ENCODE peak calls at places on chromosome 9, in eight cellular contexts. H is CD4-positive, CD25-positive, alpha-beta regulatory T cell; U is NCI-H2081; N is tibial artery; Q is anterior cingulate cortex; Y is effector memory CD4-positive, alpha-beta T cell; T is HFFc6; J is activated T-helper 1 cell treated with anti-CD3 and anti-CD28 coated beads, Interleukin-2, amount 50 U/mL, for 16 hours. X is an unnamed sample.

GRCh38 chr9:120928720-120929389 is 2.3 kb upstream of the TRAF1 start:
- DNase-seq in N (peak; percentile 89), Y (peak; percentile 64), J (peak; percentile 58), H (peak; percentile 83), Q (peak; percentile 65), T (no peak), U (peak; percentile 65), X (peak; percentile 50)

GRCh38 chr9:137273616-137274320 is 3.8 kb upstream of the TOR4A start:
- DNase-seq in N (peak; percentile 58), H (no peak), T (no peak), J (no peak), Y (no peak), U (peak; percentile 65), Q (no peak), X (no peak)

GRCh38 chr9:4714266-4715016 is 26.6 kb downstream of the AK3 start:
- DNase-seq in U (no peak), N (no peak), Y (no peak), Q (no peak), T (no peak), J (no peak), H (no peak), X (no peak)

GRCh38 chr9:121300283-121301119 is 32.5 kb downstream of the GSN start:
- DNase-seq in Q (no peak), J (no peak), Y (no peak), N (peak; percentile 59), U (no peak), H (no peak), T (no peak), X (no peak)

GRCh38 chr9:128727626-128728248 is 3.8 kb upstream of the ZDHHC12 start:
- DNase-seq in H (no peak), T (no peak), U (no peak), J (no peak), Q (no peak), N (no peak), Y (no peak), X (no peak)

GRCh38 chr9:77440057-77440456 is 208.1 kb downstream of the GNA14 start:
- DNase-seq in H (no peak), Q (no peak), T (no peak), J (no peak), N (no peak), Y (no peak), U (peak; percentile 98), X (peak; percentile 48)

GRCh38 chr9:136201174-136201573 is 3.8 kb downstream of the LHX3 start:
- DNase-seq in Y (no peak), Q (no peak), N (no peak), T (no peak), U (no peak), H (no peak), J (no peak), X (no peak)

GRCh38 chr9:130774183-130774582 is 60.9 kb upstream of the ABL1 start:
- DNase-seq in N (no peak), Y (no peak), U (no peak), Q (no peak), J (no peak), T (no peak), H (no peak), X (no peak)

GRCh38 chr9:36204906-36205547 is 14.3 kb downstream of the CLTA start:
- DNase-seq in Y (no peak), H (no peak), U (no peak), T (no peak), Q (no peak), N (no peak), J (no peak), X (no peak)

GRCh38 chr9:93149361-93149760 is 15.3 kb upstream of the NINJ1 start:
- DNase-seq in N (no peak), T (no peak), J (no peak), H (no peak), Q (no peak), U (no peak), Y (no peak), X (no peak)

GRCh38 chr9:14031015-14031414 is 282.9 kb downstream of the NFIB start:
- DNase-seq in Y (no peak), U (peak; percentile 44), J (no peak), N (peak; percentile 74), Q (no peak), H (no peak), T (no peak), X (no peak)

GRCh38 chr9:123262338-123262737 is 6.0 kb downstream of the STRBP start:
- DNase-seq in N (no peak), J (no peak), T (no peak), Q (no peak), H (no peak), U (no peak), Y (no peak), X (no peak)

GRCh38 chr9:10366171-10366779 is 246.5 kb downstream of the PTPRD start:
- DNase-seq in J (no peak), Q (no peak), T (peak; percentile 1), U (peak; percentile 64), N (no peak), H (no peak), Y (no peak), X (no peak)

GRCh38 chr9:33709241-33709640 is 86.1 kb upstream of the PRSS3 start:
- DNase-seq in N (no peak), H (no peak), Y (no peak), U (no peak), Q (no peak), T (no peak), J (no peak), X (no peak)

GRCh38 chr9:94829380-94830070 is 103.0 kb downstream of the AOPEP start:
- DNase-seq in T (no peak), U (no peak), Q (no peak), H (no peak), Y (no peak), N (no peak), J (no peak), X (no peak)

GRCh38 chr9:137077010-137077747 is at the start of gene UAP1L1:
- DNase-seq in J (no peak), T (peak; percentile 57), Y (peak; percentile 37), H (peak; percentile 45), N (peak; percentile 88), Q (peak; percentile 67), U (peak; percentile 46), X (peak; percentile 66)

GRCh38 chr9:102642651-102643050 is 352.5 kb upstream of the CYLC2 start:
- DNase-seq in Q (no peak), J (no peak), T (no peak), Y (no peak), U (no peak), H (no peak), N (no peak), X (no peak)

GRCh38 chr9:92633879-92634278 is 36.1 kb downstream of the IPPK start:
- DNase-seq in U (no peak), N (peak; percentile 61), H (no peak), J (no peak), Q (no peak), T (no peak), Y (no peak), X (no peak)

GRCh38 chr9:79763861-79764260 is 192.1 kb downstream of the TLE4 start:
- DNase-seq in Q (no peak), J (no peak), H (no peak), U (no peak), Y (no peak), T (no peak), N (no peak), X (no peak)

GRCh38 chr9:91837982-91838731 is 111.9 kb downstream of the ROR2 start:
- DNase-seq in H (no peak), U (peak; percentile 87), N (peak; percentile 66), Y (no peak), Q (no peak), J (no peak), T (no peak), X (peak; percentile 56)

GRCh38 chr9:91775011-91775707 is 174.9 kb downstream of the ROR2 start:
- DNase-seq in N (no peak), Q (no peak), Y (peak; percentile 24), T (peak; percentile 12), H (peak; percentile 18), J (peak; percentile 32), U (peak; percentile 59), X (peak; percentile 67)

GRCh38 chr9:124340219-124341069 is 74.8 kb downstream of the PSMB7 start:
- DNase-seq in J (no peak), T (no peak), U (no peak), H (no peak), Y (no peak), Q (no peak), N (no peak), X (no peak)

GRCh38 chr9:7266911-7267555 is 509.3 kb downstream of the KDM4C start:
- DNase-seq in J (no peak), U (peak; percentile 77), N (no peak), Y (no peak), Q (peak; percentile 53), T (no peak), H (no peak), X (no peak)

GRCh38 chr9:88511906-88512305 is 23.1 kb upstream of the NXNL2 start:
- DNase-seq in J (no peak), T (no peak), U (no peak), N (no peak), Q (no peak), Y (no peak), H (no peak), X (no peak)

GRCh38 chr9:81108821-81109220 is 580.5 kb downstream of the TLE1 start:
- DNase-seq in N (no peak), U (no peak), Q (no peak), H (no peak), Y (no peak), J (no peak), T (no peak), X (peak; percentile 45)

GRCh38 chr9:17349816-17350215 is 215.0 kb downstream of the CNTLN start:
- DNase-seq in T (peak; percentile 9), J (no peak), Q (no peak), H (no peak), Y (no peak), N (no peak), U (no peak), X (peak; percentile 67)

GRCh38 chr9:91395106-91395552 is 28.5 kb downstream of the NFIL3 start:
- DNase-seq in Q (no peak), U (no peak), H (no peak), T (peak; percentile 14), Y (no peak), N (no peak), J (no peak), X (peak; percentile 50)

GRCh38 chr9:90290716-90291485 is 351.7 kb downstream of the DIRAS2 start:
- DNase-seq in T (no peak), H (no peak), Q (no peak), J (no peak), Y (no peak), U (no peak), N (no peak), X (no peak)

GRCh38 chr9:113509463-113509862 is 45.9 kb downstream of the RGS3 start:
- DNase-seq in U (no peak), T (no peak), H (no peak), Y (no peak), N (no peak), J (no peak), Q (no peak), X (peak; percentile 55)

GRCh38 chr9:83067579-83067978 is 4.6 kb upstream of the RASEF start:
- DNase-seq in Y (no peak), J (no peak), H (no peak), N (no peak), U (no peak), Q (no peak), T (no peak), X (no peak)